ENCODE peak calls at places on chromosome X, in five cellular contexts. E is pancreas, A is ovary, H is cardiac muscle cell, V is adrenal gland. D is an unnamed sample.

GRCh38 chrX:63585936-63586335 is 199.1 kb downstream of the ARHGEF9 start:
- DNase-seq in E (no peak), A (no peak), H (no peak), V (no peak), D (no peak)

GRCh38 chrX:63436865-63437264 is 85.7 kb upstream of the SPIN4 start:
- DNase-seq in E (no peak), A (no peak), H (no peak), V (no peak), D (no peak)

GRCh38 chrX:130086414-130087207 is 23.7 kb downstream of the ELF4 start:
- DNase-seq in E (no peak), A (no peak), H (no peak), V (no peak), D (peak; percentile 57)

GRCh38 chrX:134604701-134605271 is 53.5 kb downstream of the PLAC1 start:
- DNase-seq in E (peak; percentile 64), A (peak; percentile 23), H (peak; percentile 57), V (peak; percentile 41), D (peak; percentile 52)

GRCh38 chrX:130810561-130810960 is 92.4 kb downstream of the ENOX2 start:
- DNase-seq in E (no peak), A (no peak), H (no peak), V (no peak), D (no peak)

GRCh38 chrX:63503541-63503940 is 152.4 kb upstream of the SPIN4 start:
- DNase-seq in E (no peak), A (no peak), H (peak; percentile 23), V (no peak), D (no peak)

GRCh38 chrX:150084474-150085229 is 146.4 kb upstream of the EOLA2 start:
- DNase-seq in E (no peak), A (no peak), H (no peak), V (no peak), D (no peak)

GRCh38 chrX:69415698-69416097 is 88.4 kb upstream of the NALF2 start:
- DNase-seq in E (no peak), A (no peak), H (no peak), V (no peak), D (no peak)

GRCh38 chrX:31366076-31366475 is 294.2 kb upstream of the FTHL17 start:
- DNase-seq in E (no peak), A (no peak), H (no peak), V (no peak), D (no peak)

GRCh38 chrX:46407036-46407752 is 138.0 kb downstream of the ZNF674 start:
- DNase-seq in E (no peak), A (no peak), H (no peak), V (no peak), D (no peak)

GRCh38 chrX:31353095-31353494 is 281.3 kb upstream of the FTHL17 start:
- DNase-seq in E (no peak), A (no peak), H (no peak), V (no peak), D (no peak)

GRCh38 chrX:153778684-153779101 is 2.1 kb upstream of the SRPK3 start:
- DNase-seq in E (no peak), A (no peak), H (no peak), V (no peak), D (peak; percentile 6)

GRCh38 chrX:10110984-10111363 is 45.8 kb upstream of the CLCN4 start:
- DNase-seq in E (no peak), A (no peak), H (no peak), V (no peak), D (no peak)

GRCh38 chrX:138885886-138886285 is 174.4 kb upstream of the FGF13 start:
- DNase-seq in E (no peak), A (no peak), H (no peak), V (no peak), D (no peak)

GRCh38 chrX:115499112-115499805 is 61.7 kb upstream of the PLS3 start:
- DNase-seq in E (no peak), A (no peak), H (no peak), V (no peak), D (no peak)

GRCh38 chrX:72180539-72180938 is 1.0 kb upstream of the PIN4 start:
- DNase-seq in E (no peak), A (no peak), H (no peak), V (no peak), D (no peak)

GRCh38 chrX:124415115-124415798 is 68.9 kb downstream of the SH2D1A start:
- DNase-seq in E (no peak), A (no peak), H (no peak), V (no peak), D (no peak)

GRCh38 chrX:47843363-47843762 is 6.7 kb downstream of the ZNF81 start:
- DNase-seq in E (no peak), A (no peak), H (no peak), V (no peak), D (no peak)

GRCh38 chrX:17521871-17522693 is 147.1 kb downstream of the NHS start:
- DNase-seq in E (no peak), A (peak; percentile 22), H (peak; percentile 49), V (no peak), D (no peak)

GRCh38 chrX:106306391-106306947 is 138.4 kb downstream of the PWWP3B start:
- DNase-seq in E (no peak), A (no peak), H (no peak), V (no peak), D (no peak)

GRCh38 chrX:42797646-42798045 is 19.7 kb upstream of the PPP1R2C start:
- DNase-seq in E (no peak), A (no peak), H (no peak), V (no peak), D (no peak)

GRCh38 chrX:46791927-46792825 is 33.3 kb upstream of the SLC9A7 start:
- DNase-seq in E (peak; percentile 14), A (no peak), H (no peak), V (no peak), D (no peak)

GRCh38 chrX:85993539-85994197 is 53.7 kb downstream of the CHM start:
- DNase-seq in E (no peak), A (no peak), H (no peak), V (no peak), D (no peak)

GRCh38 chrX:128754130-128754529 is 701.9 kb upstream of the ACTRT1 start:
- DNase-seq in E (no peak), A (no peak), H (no peak), V (no peak), D (no peak)

GRCh38 chrX:75623535-75623934 is 100.7 kb upstream of the ZDHHC15 start:
- DNase-seq in E (no peak), A (no peak), H (peak; percentile 2), V (no peak), D (no peak)

GRCh38 chrX:120517936-120518335 is 42.8 kb downstream of the CUL4B start:
- DNase-seq in E (no peak), A (no peak), H (no peak), V (no peak), D (no peak)

DNA sequence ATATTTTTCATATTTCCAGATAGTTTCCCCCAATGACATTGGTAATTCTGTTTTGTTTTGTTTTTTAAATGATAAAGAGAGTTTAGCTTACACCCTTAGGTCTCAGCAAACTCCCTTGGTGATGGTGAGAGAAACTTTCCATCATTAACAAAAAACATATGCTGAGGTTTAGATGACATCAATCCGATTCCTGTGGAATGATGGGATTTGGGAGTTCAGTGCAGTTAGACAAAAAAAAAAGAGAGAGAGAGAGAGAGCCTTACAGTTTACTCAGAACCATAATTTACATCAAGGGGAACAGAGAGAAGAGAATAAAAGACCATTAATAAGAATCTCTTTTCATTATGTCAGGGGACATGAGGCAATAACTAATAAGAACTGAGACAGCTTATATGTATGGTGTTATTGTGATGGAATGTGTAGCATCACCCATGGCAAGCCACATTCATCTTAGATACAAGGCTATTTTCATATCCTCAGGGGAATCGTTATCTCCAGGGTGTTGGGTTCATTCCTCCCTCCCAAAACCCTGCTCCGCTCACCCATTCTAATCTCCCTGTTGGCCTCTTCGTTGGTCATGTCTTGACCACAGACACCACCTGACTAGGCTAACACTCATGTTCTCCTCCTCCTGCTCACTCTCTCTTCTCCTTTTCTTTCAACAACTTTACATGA is 175.7 kb upstream of the MXRA5 start:
- DNase-seq in E (no peak), A (no peak), H (no peak), V (no peak), D (no peak)
- H3K4me1 ChIP-seq in E (no peaks in the 10 kb centered on the region), A (no peaks in the 10 kb centered on the region), H (no peaks in the 10 kb centered on the region), V (no peaks in the 10 kb centered on the region), D (no peaks in the 10 kb centered on the region)

DNA sequence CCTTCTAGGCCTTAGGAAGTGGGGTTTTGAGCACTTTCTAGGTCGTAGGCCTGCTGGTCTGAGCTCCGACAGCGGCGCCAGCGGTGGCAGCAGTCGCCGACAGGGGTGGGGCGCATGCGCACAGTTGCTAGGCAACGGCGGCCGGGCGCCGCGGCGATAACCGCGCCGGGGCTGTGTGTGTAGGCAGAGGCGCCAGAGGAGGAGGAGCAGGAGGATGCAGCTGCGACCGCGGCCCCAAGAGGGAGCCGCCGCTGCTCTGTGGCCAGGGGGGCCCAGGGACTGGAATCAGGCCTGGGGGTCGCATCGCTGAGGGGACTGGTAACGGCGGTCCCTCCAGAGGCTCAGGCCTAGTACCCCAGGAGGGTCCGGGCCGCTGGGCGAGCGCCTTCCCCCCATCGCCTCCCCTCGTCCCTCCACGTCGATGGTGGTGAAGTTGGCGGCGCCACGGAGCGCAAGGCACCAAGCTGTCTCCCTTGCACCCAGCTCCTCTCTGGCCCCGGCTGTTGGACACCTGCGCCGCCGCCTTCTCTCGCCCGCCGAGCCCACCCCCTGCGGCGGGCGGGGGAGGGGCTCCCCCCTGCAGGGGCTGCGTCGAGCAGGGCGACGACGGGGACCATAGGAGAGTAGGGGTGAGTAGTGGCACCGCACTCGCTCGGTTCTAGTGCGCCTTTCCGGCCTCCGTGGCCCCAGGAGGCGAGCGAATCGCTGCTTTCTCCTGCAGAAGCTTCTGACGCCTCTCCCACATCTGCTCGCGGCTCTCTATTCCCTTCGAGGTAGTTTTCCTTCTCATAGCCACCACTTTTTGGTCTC is 58.6 kb upstream of the ZC4H2 start:
- DNase-seq in E (peak; percentile 62), A (peak; percentile 83), H (peak; percentile 86), V (peak; percentile 76), D (peak; percentile 82)
- TF ChIP-seq CTCF in E (peak; percentile 23), A (peak; percentile 29), H (peak; percentile 42), V (peak; percentile 55), D (peak; percentile 25)

GRCh38 chrX:136205882-136206281 is 45.3 kb downstream of the MAP7D3 start:
- DNase-seq in E (no peak), A (no peak), H (no peak), V (no peak), D (no peak)

GRCh38 chrX:136202889-136203288 is 48.3 kb downstream of the MAP7D3 start:
- DNase-seq in E (no peak), A (no peak), H (no peak), V (no peak), D (no peak)

GRCh38 chrX:136204571-136204970 is 46.6 kb downstream of the MAP7D3 start:
- DNase-seq in E (no peak), A (no peak), H (no peak), V (peak; percentile 32), D (no peak)

GRCh38 chrX:136201601-136202000 is 49.6 kb downstream of the MAP7D3 start:
- DNase-seq in E (no peak), A (no peak), H (no peak), V (no peak), D (no peak)

GRCh38 chrX:136203438-136203837 is 47.8 kb downstream of the MAP7D3 start:
- DNase-seq in E (no peak), A (no peak), H (no peak), V (no peak), D (no peak)
- H3K27ac ChIP-seq in E (no peak overlapping the region), A (no peak overlapping the region), H (no peak overlapping the region), V (no peak overlapping the region), D (peak overlapping the region; percentile 39)

GRCh38 chrX:132861076-132861475 is 97.4 kb downstream of the HS6ST2 start:
- DNase-seq in E (no peak), A (no peak), H (no peak), V (no peak), D (no peak)

GRCh38 chrX:132858018-132858417 is 100.4 kb downstream of the HS6ST2 start:
- DNase-seq in E (no peak), A (no peak), H (no peak), V (no peak), D (no peak)

GRCh38 chrX:132855760-132856341 is 102.6 kb downstream of the HS6ST2 start:
- DNase-seq in E (no peak), A (no peak), H (no peak), V (no peak), D (no peak)

GRCh38 chrX:132860200-132860599 is 98.2 kb downstream of the HS6ST2 start:
- DNase-seq in E (no peak), A (no peak), H (no peak), V (no peak), D (no peak)
- H3K4me1 ChIP-seq in E (no peaks in the 10 kb centered on the region), A (no peaks in the 10 kb centered on the region), H (no peaks in the 10 kb centered on the region), V (no peaks in the 10 kb centered on the region), D (no peaks in the 10 kb centered on the region)